ENCODE peak calls at places on chromosomes 5 and 9, in eight cellular contexts. One of them, this sample, is unnamed.
A peak's percentile ranks its signal among the peaks of the same experiment; 100 is the strongest.

GRCh38 chr5:18325431-18325830 is 691.2 kb downstream of the TAF11L14 start:
- DNase-seq in stimulated activated CD4-positive, alpha-beta T cell treated with anti-CD3 and anti-CD28 coated beads, Interleukin-1b, Interleukin-23, amount 100 ng/mL, for 4 hours: no peak
- DNase-seq in NCI-H1092: no peak
- DNase-seq in HAP-1: no peak
- DNase-seq in head of caudate nucleus: no peak
- DNase-seq in T-helper 1 cell: no peak
- DNase-seq in CD8-positive, alpha-beta memory T cell: no peak
- DNase-seq in NCI-H2029: no peak
- DNase-seq in this sample: no peak

GRCh38 chr9:116549061-116549664 is 137.9 kb upstream of the TRIM32 start:
- DNase-seq in HAP-1: no peak
- DNase-seq in CD8-positive, alpha-beta memory T cell: no peak
- DNase-seq in stimulated activated CD4-positive, alpha-beta T cell treated with anti-CD3 and anti-CD28 coated beads, Interleukin-1b, Interleukin-23, amount 100 ng/mL, for 4 hours: no peak
- DNase-seq in NCI-H2029: no peak
- DNase-seq in head of caudate nucleus: peak; percentile 33
- DNase-seq in T-helper 1 cell: no peak
- DNase-seq in NCI-H1092: no peak
- DNase-seq in this sample: no peak

GRCh38 chr9:33161011-33161588 is 6.0 kb downstream of the B4GALT1 start:
- DNase-seq in head of caudate nucleus: no peak
- DNase-seq in NCI-H2029: peak; percentile 38
- DNase-seq in NCI-H1092: no peak
- DNase-seq in T-helper 1 cell: no peak
- DNase-seq in stimulated activated CD4-positive, alpha-beta T cell treated with anti-CD3 and anti-CD28 coated beads, Interleukin-1b, Interleukin-23, amount 100 ng/mL, for 4 hours: no peak
- DNase-seq in CD8-positive, alpha-beta memory T cell: peak; percentile 41
- DNase-seq in HAP-1: peak; percentile 76
- DNase-seq in this sample: no peak

GRCh38 chr5:41869150-41869738 is 981 bp downstream of the OXCT1 start:
- DNase-seq in NCI-H1092: peak; percentile 7
- DNase-seq in NCI-H2029: no peak
- DNase-seq in T-helper 1 cell: no peak
- DNase-seq in CD8-positive, alpha-beta memory T cell: peak; percentile 9
- DNase-seq in HAP-1: peak; percentile 60
- DNase-seq in stimulated activated CD4-positive, alpha-beta T cell treated with anti-CD3 and anti-CD28 coated beads, Interleukin-1b, Interleukin-23, amount 100 ng/mL, for 4 hours: no peak
- DNase-seq in head of caudate nucleus: peak; percentile 76
- DNase-seq in this sample: no peak

GRCh38 chr5:172420215-172420934 is 34.0 kb downstream of the SH3PXD2B start:
- DNase-seq in head of caudate nucleus: peak; percentile 64
- DNase-seq in NCI-H1092: no peak
- DNase-seq in HAP-1: no peak
- DNase-seq in T-helper 1 cell: no peak
- DNase-seq in stimulated activated CD4-positive, alpha-beta T cell treated with anti-CD3 and anti-CD28 coated beads, Interleukin-1b, Interleukin-23, amount 100 ng/mL, for 4 hours: no peak
- DNase-seq in CD8-positive, alpha-beta memory T cell: no peak
- DNase-seq in NCI-H2029: peak; percentile 87
- DNase-seq in this sample: no peak

GRCh38 chr9:87678650-87679355 is 47.1 kb upstream of the CTSL start:
- DNase-seq in T-helper 1 cell: no peak
- DNase-seq in stimulated activated CD4-positive, alpha-beta T cell treated with anti-CD3 and anti-CD28 coated beads, Interleukin-1b, Interleukin-23, amount 100 ng/mL, for 4 hours: peak; percentile 15
- DNase-seq in head of caudate nucleus: peak; percentile 78
- DNase-seq in NCI-H1092: peak; percentile 29
- DNase-seq in NCI-H2029: peak; percentile 54
- DNase-seq in CD8-positive, alpha-beta memory T cell: no peak
- DNase-seq in HAP-1: peak; percentile 76
- DNase-seq in this sample: no peak

GRCh38 chr9:33143241-33143642 is 23.9 kb downstream of the B4GALT1 start:
- DNase-seq in CD8-positive, alpha-beta memory T cell: no peak
- DNase-seq in NCI-H2029: no peak
- DNase-seq in T-helper 1 cell: no peak
- DNase-seq in NCI-H1092: no peak
- DNase-seq in stimulated activated CD4-positive, alpha-beta T cell treated with anti-CD3 and anti-CD28 coated beads, Interleukin-1b, Interleukin-23, amount 100 ng/mL, for 4 hours: no peak
- DNase-seq in HAP-1: no peak
- DNase-seq in head of caudate nucleus: no peak
- DNase-seq in this sample: no peak

GRCh38 chr5:33343661-33344327 is 97.0 kb upstream of the TARS1 start:
- DNase-seq in T-helper 1 cell: no peak
- DNase-seq in NCI-H1092: no peak
- DNase-seq in CD8-positive, alpha-beta memory T cell: no peak
- DNase-seq in HAP-1: no peak
- DNase-seq in head of caudate nucleus: no peak
- DNase-seq in stimulated activated CD4-positive, alpha-beta T cell treated with anti-CD3 and anti-CD28 coated beads, Interleukin-1b, Interleukin-23, amount 100 ng/mL, for 4 hours: no peak
- DNase-seq in NCI-H2029: no peak
- DNase-seq in this sample: no peak

GRCh38 chr9:16727452-16728127 is 142.9 kb downstream of the BNC2 start:
- DNase-seq in stimulated activated CD4-positive, alpha-beta T cell treated with anti-CD3 and anti-CD28 coated beads, Interleukin-1b, Interleukin-23, amount 100 ng/mL, for 4 hours: no peak
- DNase-seq in head of caudate nucleus: no peak
- DNase-seq in CD8-positive, alpha-beta memory T cell: no peak
- DNase-seq in HAP-1: no peak
- DNase-seq in T-helper 1 cell: no peak
- DNase-seq in NCI-H2029: no peak
- DNase-seq in NCI-H1092: no peak
- DNase-seq in this sample: no peak

GRCh38 chr5:38556599-38557308 is at the start of gene LIFR:
- DNase-seq in T-helper 1 cell: peak; percentile 8
- DNase-seq in stimulated activated CD4-positive, alpha-beta T cell treated with anti-CD3 and anti-CD28 coated beads, Interleukin-1b, Interleukin-23, amount 100 ng/mL, for 4 hours: peak; percentile 42
- DNase-seq in CD8-positive, alpha-beta memory T cell: no peak
- DNase-seq in head of caudate nucleus: peak; percentile 90
- DNase-seq in NCI-H2029: peak; percentile 73
- DNase-seq in HAP-1: peak; percentile 87
- DNase-seq in NCI-H1092: peak; percentile 64
- DNase-seq in this sample: peak; percentile 1

GRCh38 chr9:135149876-135150275 is 62.4 kb downstream of the OLFM1 start:
- DNase-seq in NCI-H1092: no peak
- DNase-seq in HAP-1: no peak
- DNase-seq in CD8-positive, alpha-beta memory T cell: no peak
- DNase-seq in NCI-H2029: no peak
- DNase-seq in T-helper 1 cell: no peak
- DNase-seq in stimulated activated CD4-positive, alpha-beta T cell treated with anti-CD3 and anti-CD28 coated beads, Interleukin-1b, Interleukin-23, amount 100 ng/mL, for 4 hours: no peak
- DNase-seq in head of caudate nucleus: no peak
- DNase-seq in this sample: no peak

GRCh38 chr9:117249799-117250198 is 165.1 kb downstream of the ASTN2 start:
- DNase-seq in stimulated activated CD4-positive, alpha-beta T cell treated with anti-CD3 and anti-CD28 coated beads, Interleukin-1b, Interleukin-23, amount 100 ng/mL, for 4 hours: no peak
- DNase-seq in NCI-H1092: no peak
- DNase-seq in CD8-positive, alpha-beta memory T cell: no peak
- DNase-seq in T-helper 1 cell: no peak
- DNase-seq in head of caudate nucleus: peak; percentile 78
- DNase-seq in NCI-H2029: no peak
- DNase-seq in HAP-1: no peak
- DNase-seq in this sample: no peak

GRCh38 chr9:128818839-128819715 is 777 bp downstream of the ENDOG start:
- DNase-seq in NCI-H2029: peak; percentile 15
- DNase-seq in NCI-H1092: peak; percentile 18
- DNase-seq in HAP-1: peak; percentile 56
- DNase-seq in stimulated activated CD4-positive, alpha-beta T cell treated with anti-CD3 and anti-CD28 coated beads, Interleukin-1b, Interleukin-23, amount 100 ng/mL, for 4 hours: peak; percentile 41
- DNase-seq in head of caudate nucleus: peak; percentile 61
- DNase-seq in CD8-positive, alpha-beta memory T cell: peak; percentile 18
- DNase-seq in T-helper 1 cell: no peak
- DNase-seq in this sample: no peak

GRCh38 chr9:37433754-37434435 is 11.4 kb downstream of the GRHPR start:
- DNase-seq in head of caudate nucleus: peak; percentile 84
- DNase-seq in stimulated activated CD4-positive, alpha-beta T cell treated with anti-CD3 and anti-CD28 coated beads, Interleukin-1b, Interleukin-23, amount 100 ng/mL, for 4 hours: no peak
- DNase-seq in NCI-H2029: no peak
- DNase-seq in T-helper 1 cell: no peak
- DNase-seq in CD8-positive, alpha-beta memory T cell: no peak
- DNase-seq in HAP-1: no peak
- DNase-seq in NCI-H1092: no peak
- DNase-seq in this sample: no peak

GRCh38 chr9:34566191-34566849 is 23.2 kb downstream of the CNTFR start:
- DNase-seq in T-helper 1 cell: no peak
- DNase-seq in NCI-H2029: no peak
- DNase-seq in CD8-positive, alpha-beta memory T cell: no peak
- DNase-seq in stimulated activated CD4-positive, alpha-beta T cell treated with anti-CD3 and anti-CD28 coated beads, Interleukin-1b, Interleukin-23, amount 100 ng/mL, for 4 hours: no peak
- DNase-seq in HAP-1: no peak
- DNase-seq in head of caudate nucleus: no peak
- DNase-seq in NCI-H1092: no peak
- DNase-seq in this sample: no peak

GRCh38 chr9:37921546-37922300 is 17.8 kb upstream of the SLC25A51 start:
- DNase-seq in NCI-H1092: no peak
- DNase-seq in CD8-positive, alpha-beta memory T cell: no peak
- DNase-seq in NCI-H2029: no peak
- DNase-seq in stimulated activated CD4-positive, alpha-beta T cell treated with anti-CD3 and anti-CD28 coated beads, Interleukin-1b, Interleukin-23, amount 100 ng/mL, for 4 hours: no peak
- DNase-seq in head of caudate nucleus: no peak
- DNase-seq in HAP-1: no peak
- DNase-seq in T-helper 1 cell: no peak
- DNase-seq in this sample: no peak

GRCh38 chr5:119365847-119366536 is 10.2 kb downstream of the TNFAIP8 start:
- DNase-seq in head of caudate nucleus: no peak
- DNase-seq in NCI-H1092: no peak
- DNase-seq in NCI-H2029: no peak
- DNase-seq in CD8-positive, alpha-beta memory T cell: no peak
- DNase-seq in T-helper 1 cell: no peak
- DNase-seq in HAP-1: no peak
- DNase-seq in stimulated activated CD4-positive, alpha-beta T cell treated with anti-CD3 and anti-CD28 coated beads, Interleukin-1b, Interleukin-23, amount 100 ng/mL, for 4 hours: no peak
- DNase-seq in this sample: no peak

GRCh38 chr5:5374034-5374715 is 48.3 kb upstream of the ICE1 start:
- DNase-seq in T-helper 1 cell: no peak
- DNase-seq in stimulated activated CD4-positive, alpha-beta T cell treated with anti-CD3 and anti-CD28 coated beads, Interleukin-1b, Interleukin-23, amount 100 ng/mL, for 4 hours: no peak
- DNase-seq in HAP-1: no peak
- DNase-seq in head of caudate nucleus: no peak
- DNase-seq in NCI-H1092: no peak
- DNase-seq in CD8-positive, alpha-beta memory T cell: no peak
- DNase-seq in NCI-H2029: no peak
- DNase-seq in this sample: no peak

GRCh38 chr9:127177682-127178265 is 55.3 kb upstream of the ANGPTL2 start:
- DNase-seq in head of caudate nucleus: no peak
- DNase-seq in T-helper 1 cell: no peak
- DNase-seq in HAP-1: peak; percentile 5
- DNase-seq in stimulated activated CD4-positive, alpha-beta T cell treated with anti-CD3 and anti-CD28 coated beads, Interleukin-1b, Interleukin-23, amount 100 ng/mL, for 4 hours: no peak
- DNase-seq in NCI-H1092: no peak
- DNase-seq in CD8-positive, alpha-beta memory T cell: no peak
- DNase-seq in NCI-H2029: no peak
- DNase-seq in this sample: no peak

GRCh38 chr5:173016621-173017046 is 33.1 kb downstream of the ATP6V0E1 start:
- DNase-seq in NCI-H1092: no peak
- DNase-seq in T-helper 1 cell: no peak
- DNase-seq in stimulated activated CD4-positive, alpha-beta T cell treated with anti-CD3 and anti-CD28 coated beads, Interleukin-1b, Interleukin-23, amount 100 ng/mL, for 4 hours: no peak
- DNase-seq in NCI-H2029: peak; percentile 22
- DNase-seq in head of caudate nucleus: no peak
- DNase-seq in CD8-positive, alpha-beta memory T cell: no peak
- DNase-seq in HAP-1: no peak
- DNase-seq in this sample: no peak

GRCh38 chr5:137666109-137666850 is 69.6 kb downstream of the KLHL3 start:
- DNase-seq in NCI-H2029: no peak
- DNase-seq in T-helper 1 cell: no peak
- DNase-seq in head of caudate nucleus: no peak
- DNase-seq in stimulated activated CD4-positive, alpha-beta T cell treated with anti-CD3 and anti-CD28 coated beads, Interleukin-1b, Interleukin-23, amount 100 ng/mL, for 4 hours: no peak
- DNase-seq in NCI-H1092: no peak
- DNase-seq in CD8-positive, alpha-beta memory T cell: no peak
- DNase-seq in HAP-1: no peak
- DNase-seq in this sample: peak; percentile 7

GRCh38 chr9:125744616-125745387 is 2.4 kb upstream of the PBX3 start:
- DNase-seq in T-helper 1 cell: no peak
- DNase-seq in stimulated activated CD4-positive, alpha-beta T cell treated with anti-CD3 and anti-CD28 coated beads, Interleukin-1b, Interleukin-23, amount 100 ng/mL, for 4 hours: no peak
- DNase-seq in HAP-1: no peak
- DNase-seq in NCI-H1092: no peak
- DNase-seq in NCI-H2029: no peak
- DNase-seq in CD8-positive, alpha-beta memory T cell: no peak
- DNase-seq in head of caudate nucleus: no peak
- DNase-seq in this sample: no peak

GRCh38 chr5:1929108-1929991 is 46.6 kb upstream of the IRX4 start:
- DNase-seq in stimulated activated CD4-positive, alpha-beta T cell treated with anti-CD3 and anti-CD28 coated beads, Interleukin-1b, Interleukin-23, amount 100 ng/mL, for 4 hours: no peak
- DNase-seq in NCI-H1092: no peak
- DNase-seq in head of caudate nucleus: no peak
- DNase-seq in NCI-H2029: no peak
- DNase-seq in HAP-1: no peak
- DNase-seq in T-helper 1 cell: no peak
- DNase-seq in CD8-positive, alpha-beta memory T cell: no peak
- DNase-seq in this sample: no peak

GRCh38 chr9:89842267-89842768 is 237.5 kb downstream of the GADD45G start:
- DNase-seq in head of caudate nucleus: no peak
- DNase-seq in stimulated activated CD4-positive, alpha-beta T cell treated with anti-CD3 and anti-CD28 coated beads, Interleukin-1b, Interleukin-23, amount 100 ng/mL, for 4 hours: no peak
- DNase-seq in T-helper 1 cell: no peak
- DNase-seq in NCI-H1092: no peak
- DNase-seq in HAP-1: no peak
- DNase-seq in CD8-positive, alpha-beta memory T cell: no peak
- DNase-seq in NCI-H2029: peak; percentile 72
- DNase-seq in this sample: no peak

GRCh38 chr5:119521232-119521631 is 68.9 kb downstream of the HSD17B4 start:
- DNase-seq in NCI-H1092: no peak
- DNase-seq in stimulated activated CD4-positive, alpha-beta T cell treated with anti-CD3 and anti-CD28 coated beads, Interleukin-1b, Interleukin-23, amount 100 ng/mL, for 4 hours: no peak
- DNase-seq in CD8-positive, alpha-beta memory T cell: no peak
- DNase-seq in T-helper 1 cell: no peak
- DNase-seq in head of caudate nucleus: no peak
- DNase-seq in HAP-1: no peak
- DNase-seq in NCI-H2029: no peak
- DNase-seq in this sample: no peak

GRCh38 chr5:143431789-143432188 is 28.3 kb upstream of the NR3C1 start:
- DNase-seq in head of caudate nucleus: peak; percentile 57
- DNase-seq in T-helper 1 cell: no peak
- DNase-seq in CD8-positive, alpha-beta memory T cell: no peak
- DNase-seq in HAP-1: no peak
- DNase-seq in NCI-H2029: no peak
- DNase-seq in NCI-H1092: no peak
- DNase-seq in stimulated activated CD4-positive, alpha-beta T cell treated with anti-CD3 and anti-CD28 coated beads, Interleukin-1b, Interleukin-23, amount 100 ng/mL, for 4 hours: no peak
- DNase-seq in this sample: no peak

GRCh38 chr5:131610198-131611063 is 24.6 kb downstream of the RAPGEF6 start:
- DNase-seq in CD8-positive, alpha-beta memory T cell: no peak
- DNase-seq in NCI-H2029: no peak
- DNase-seq in head of caudate nucleus: no peak
- DNase-seq in HAP-1: no peak
- DNase-seq in stimulated activated CD4-positive, alpha-beta T cell treated with anti-CD3 and anti-CD28 coated beads, Interleukin-1b, Interleukin-23, amount 100 ng/mL, for 4 hours: no peak
- DNase-seq in NCI-H1092: no peak
- DNase-seq in T-helper 1 cell: no peak
- DNase-seq in this sample: no peak

GRCh38 chr5:135110941-135111596 is 77.0 kb upstream of the PITX1 start:
- DNase-seq in head of caudate nucleus: no peak
- DNase-seq in NCI-H2029: no peak
- DNase-seq in T-helper 1 cell: no peak
- DNase-seq in NCI-H1092: no peak
- DNase-seq in HAP-1: no peak
- DNase-seq in stimulated activated CD4-positive, alpha-beta T cell treated with anti-CD3 and anti-CD28 coated beads, Interleukin-1b, Interleukin-23, amount 100 ng/mL, for 4 hours: no peak
- DNase-seq in CD8-positive, alpha-beta memory T cell: no peak
- DNase-seq in this sample: no peak

GRCh38 chr9:11233693-11234092 is 620.9 kb upstream of the PTPRD start:
- DNase-seq in HAP-1: no peak
- DNase-seq in NCI-H1092: no peak
- DNase-seq in head of caudate nucleus: no peak
- DNase-seq in NCI-H2029: no peak
- DNase-seq in stimulated activated CD4-positive, alpha-beta T cell treated with anti-CD3 and anti-CD28 coated beads, Interleukin-1b, Interleukin-23, amount 100 ng/mL, for 4 hours: no peak
- DNase-seq in CD8-positive, alpha-beta memory T cell: no peak
- DNase-seq in T-helper 1 cell: no peak
- DNase-seq in this sample: no peak

GRCh38 chr5:136249678-136250266 is 56.8 kb upstream of the SMIM32 start:
- DNase-seq in HAP-1: peak; percentile 73
- DNase-seq in head of caudate nucleus: peak; percentile 74
- DNase-seq in NCI-H2029: peak; percentile 57
- DNase-seq in NCI-H1092: peak; percentile 34
- DNase-seq in stimulated activated CD4-positive, alpha-beta T cell treated with anti-CD3 and anti-CD28 coated beads, Interleukin-1b, Interleukin-23, amount 100 ng/mL, for 4 hours: no peak
- DNase-seq in CD8-positive, alpha-beta memory T cell: no peak
- DNase-seq in T-helper 1 cell: no peak
- DNase-seq in this sample: no peak

GRCh38 chr9:136773386-136774044 is 9.2 kb upstream of the LCN15 start:
- DNase-seq in head of caudate nucleus: peak; percentile 63
- DNase-seq in CD8-positive, alpha-beta memory T cell: no peak
- DNase-seq in NCI-H2029: peak; percentile 17
- DNase-seq in HAP-1: peak; percentile 73
- DNase-seq in NCI-H1092: no peak
- DNase-seq in T-helper 1 cell: no peak
- DNase-seq in stimulated activated CD4-positive, alpha-beta T cell treated with anti-CD3 and anti-CD28 coated beads, Interleukin-1b, Interleukin-23, amount 100 ng/mL, for 4 hours: no peak
- DNase-seq in this sample: no peak

GRCh38 chr9:120893585-120893857 is 16.5 kb upstream of the PHF19 start:
- DNase-seq in head of caudate nucleus: no peak
- DNase-seq in stimulated activated CD4-positive, alpha-beta T cell treated with anti-CD3 and anti-CD28 coated beads, Interleukin-1b, Interleukin-23, amount 100 ng/mL, for 4 hours: no peak
- DNase-seq in CD8-positive, alpha-beta memory T cell: no peak
- DNase-seq in NCI-H1092: no peak
- DNase-seq in NCI-H2029: no peak
- DNase-seq in HAP-1: no peak
- DNase-seq in T-helper 1 cell: no peak
- DNase-seq in this sample: no peak

GRCh38 chr5:150672237-150672883 is 11.3 kb downstream of the MYOZ3 start:
- DNase-seq in NCI-H2029: peak; percentile 55
- DNase-seq in stimulated activated CD4-positive, alpha-beta T cell treated with anti-CD3 and anti-CD28 coated beads, Interleukin-1b, Interleukin-23, amount 100 ng/mL, for 4 hours: peak; percentile 11
- DNase-seq in HAP-1: peak; percentile 81
- DNase-seq in NCI-H1092: no peak
- DNase-seq in CD8-positive, alpha-beta memory T cell: no peak
- DNase-seq in T-helper 1 cell: no peak
- DNase-seq in head of caudate nucleus: peak; percentile 75
- DNase-seq in this sample: no peak

GRCh38 chr5:108054349-108054748 is 327.5 kb downstream of the FBXL17 start:
- DNase-seq in CD8-positive, alpha-beta memory T cell: no peak
- DNase-seq in T-helper 1 cell: no peak
- DNase-seq in HAP-1: no peak
- DNase-seq in stimulated activated CD4-positive, alpha-beta T cell treated with anti-CD3 and anti-CD28 coated beads, Interleukin-1b, Interleukin-23, amount 100 ng/mL, for 4 hours: no peak
- DNase-seq in NCI-H2029: no peak
- DNase-seq in NCI-H1092: no peak
- DNase-seq in head of caudate nucleus: no peak
- DNase-seq in this sample: no peak

This sample was measured in activated gamma-delta T cell treated with anti-CD3 and anti-CD28 coated beads, Interleukin-2, amount 50 U/mL, for 16 hours.